ENCODE peak calls at places on chromosomes 1 and 21, in seven cellular contexts. S is CD8-positive, alpha-beta T cell; D is RWPE1; O is GM23248; H is pancreas; B is cardiac muscle cell; M is A549. I is an unnamed sample.

GRCh38 chr1:62687421-62687902 is 724 bp downstream of the DOCK7 start:
- DNase-seq in S (peak), D (peak), O (peak), H (no peak), B (peak), M (peak), I (peak)

GRCh38 chr1:23527366-23527765 is 3.7 kb downstream of the E2F2 start:
- DNase-seq in S (no peak), D (no peak), O (no peak), H (no peak), B (no peak), M (no peak), I (no peak)

GRCh38 chr1:46370214-46370633 is 23.9 kb upstream of the FAAH start:
- DNase-seq in S (no peak), D (peak), O (peak), H (no peak), B (peak), M (no peak), I (no peak)

GRCh38 chr1:178324003-178324402 is 172.8 kb downstream of the CLEC20A start:
- DNase-seq in S (no peak), D (peak), O (peak), H (no peak), B (no peak), M (no peak), I (no peak)

GRCh38 chr1:172851871-172852270 is 193.0 kb downstream of the FASLG start:
- DNase-seq in S (no peak), D (no peak), O (no peak), H (no peak), B (no peak), M (no peak), I (no peak)

GRCh38 chr21:39063517-39063916 is 119.7 kb downstream of the PSMG1 start:
- DNase-seq in S (no peak), D (no peak), O (no peak), H (no peak), B (no peak), M (no peak), I (no peak)

GRCh38 chr1:18955442-18956188 is 861 bp downstream of the IFFO2 start:
- DNase-seq in S (peak), D (peak), O (peak), H (peak), B (peak), M (no peak), I (peak)

GRCh38 chr1:6588893-6589481 is 9.2 kb downstream of the ZBTB48 start:
- DNase-seq in S (no peak), D (no peak), O (no peak), H (no peak), B (no peak), M (no peak), I (no peak)

GRCh38 chr1:7587726-7588456 is 183.2 kb upstream of the VAMP3 start:
- DNase-seq in S (no peak), D (no peak), O (no peak), H (peak), B (no peak), M (no peak), I (no peak)

GRCh38 chr1:95575291-95575690 is 341.3 kb downstream of the RWDD3 start:
- DNase-seq in S (no peak), D (no peak), O (no peak), H (no peak), B (no peak), M (no peak), I (no peak)

GRCh38 chr1:6234502-6235295 is 1.1 kb downstream of the ICMT start:
- DNase-seq in S (no peak), D (no peak), O (peak), H (no peak), B (no peak), M (no peak), I (no peak)

GRCh38 chr1:173329747-173330146 is 122.6 kb upstream of the TNFSF4 start:
- DNase-seq in S (no peak), D (no peak), O (peak), H (no peak), B (peak), M (no peak), I (no peak)

GRCh38 chr1:179046808-179047636 is 21.3 kb downstream of the FAM20B start:
- DNase-seq in S (no peak), D (no peak), O (peak), H (no peak), B (peak), M (no peak), I (no peak)

GRCh38 chr1:170935231-170935630 is at the start of gene MROH9:
- DNase-seq in S (no peak), D (no peak), O (no peak), H (no peak), B (no peak), M (no peak), I (no peak)

GRCh38 chr1:161958425-161958824 is 65.2 kb downstream of the OLFML2B start:
- DNase-seq in S (no peak), D (peak), O (peak), H (no peak), B (no peak), M (no peak), I (no peak)

GRCh38 chr1:220747426-220748090 is 564 bp upstream of the MTARC2 start:
- DNase-seq in S (no peak), D (no peak), O (no peak), H (no peak), B (no peak), M (no peak), I (no peak)
- H3K27ac ChIP-seq in S (no peak), D (peak), O (no peak), H (peak), B (peak), M (peak), I (no peak)

GRCh38 chr1:232699814-232700213 is 69.9 kb upstream of the SIPA1L2 start:
- DNase-seq in S (no peak), D (no peak), O (no peak), H (no peak), B (no peak), M (no peak), I (no peak)

GRCh38 chr1:232707142-232707541 is 77.2 kb upstream of the SIPA1L2 start:
- DNase-seq in S (no peak), D (no peak), O (no peak), H (no peak), B (no peak), M (no peak), I (no peak)

GRCh38 chr1:232705815-232706575 is 76.1 kb upstream of the SIPA1L2 start:
- DNase-seq in S (no peak), D (no peak), O (peak), H (no peak), B (peak), M (no peak), I (no peak)

GRCh38 chr1:232704694-232705680 is 75.1 kb upstream of the SIPA1L2 start:
- DNase-seq in S (no peak), D (peak), O (peak), H (no peak), B (peak), M (peak), I (no peak)

GRCh38 chr1:232704256-232704655 is 74.3 kb upstream of the SIPA1L2 start:
- DNase-seq in S (no peak), D (no peak), O (no peak), H (no peak), B (no peak), M (no peak), I (no peak)
- H3K27ac ChIP-seq in S (no peak), D (peak), O (no peak), H (peak), B (no peak), M (peak), I (no peak)

GRCh38 chr1:47998396-47998990 is 1.3 kb upstream of the TRABD2B start:
- DNase-seq in S (no peak), D (no peak), O (no peak), H (no peak), B (no peak), M (no peak), I (no peak)

GRCh38 chr1:47997289-47998200 is at the start of gene TRABD2B:
- DNase-seq in S (peak), D (peak), O (peak), H (peak), B (peak), M (peak), I (peak)

GRCh38 chr1:47996060-47996405 is 1.2 kb downstream of the TRABD2B start:
- DNase-seq in S (no peak), D (no peak), O (no peak), H (no peak), B (no peak), M (no peak), I (no peak)

GRCh38 chr1:47995306-47996050 is 1.7 kb downstream of the TRABD2B start:
- DNase-seq in S (no peak), D (peak), O (no peak), H (no peak), B (no peak), M (no peak), I (no peak)

DNA sequence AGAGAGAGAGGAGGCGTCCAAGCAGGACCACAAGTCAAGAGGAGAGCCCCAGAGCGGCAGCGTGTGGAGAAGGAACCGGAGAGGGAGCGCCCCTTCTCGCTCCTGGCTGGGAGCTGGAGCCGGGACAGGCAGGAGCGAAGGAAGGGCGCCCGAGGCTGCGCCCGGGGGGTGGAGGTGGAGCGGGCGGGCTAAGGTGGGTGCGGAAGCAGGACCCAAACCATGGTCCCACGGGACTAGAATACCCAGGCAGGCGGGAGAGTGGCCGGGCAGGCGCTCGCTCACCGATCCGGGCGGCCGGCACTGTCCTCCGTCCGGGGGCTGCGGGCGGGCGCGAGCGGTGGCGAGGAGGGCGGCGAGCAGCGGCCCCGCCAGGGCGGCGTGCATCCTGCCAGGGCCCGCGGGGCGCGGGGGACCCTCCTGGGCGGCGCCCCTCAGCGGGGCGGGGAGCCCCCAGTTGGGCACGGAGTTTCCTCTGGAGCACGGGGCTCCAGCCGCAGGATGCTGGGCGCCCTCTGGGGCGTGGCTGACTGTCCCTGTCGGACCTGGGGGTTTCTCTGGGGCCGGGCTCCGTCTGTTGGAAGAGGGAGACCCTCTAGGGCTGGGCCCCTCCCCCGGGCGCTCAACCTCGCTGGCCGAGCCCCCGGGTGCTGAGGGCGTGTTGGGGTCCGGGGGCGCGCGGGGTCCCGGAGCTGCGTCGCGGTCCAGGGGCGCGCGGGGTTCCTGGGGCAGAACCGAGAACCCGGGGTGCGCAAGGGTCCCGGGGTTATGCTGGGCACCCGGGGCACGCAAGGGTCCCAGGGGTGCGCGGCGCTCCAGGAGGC is 569 bp downstream of the TRABD2B start:
- DNase-seq in S (no peak), D (no peak), O (peak), H (peak), B (peak), M (peak), I (no peak)
- H3K27ac ChIP-seq in S (no peak), D (peak), O (no peak), H (peak), B (no peak), M (peak), I (no peak)

GRCh38 chr1:247386695-247387094 is 29.3 kb upstream of the NLRP3 start:
- DNase-seq in S (no peak), D (no peak), O (peak), H (no peak), B (peak), M (no peak), I (no peak)

GRCh38 chr1:247387096-247387495 is 28.9 kb upstream of the NLRP3 start:
- DNase-seq in S (no peak), D (no peak), O (no peak), H (no peak), B (no peak), M (no peak), I (no peak)

GRCh38 chr1:247385283-247385682 is 30.7 kb upstream of the NLRP3 start:
- DNase-seq in S (no peak), D (no peak), O (peak), H (no peak), B (no peak), M (no peak), I (no peak)

GRCh38 chr1:247386217-247386616 is 29.8 kb upstream of the NLRP3 start:
- DNase-seq in S (no peak), D (no peak), O (no peak), H (no peak), B (no peak), M (no peak), I (no peak)

GRCh38 chr1:247387500-247387899 is 28.5 kb upstream of the NLRP3 start:
- DNase-seq in S (no peak), D (no peak), O (no peak), H (no peak), B (no peak), M (no peak), I (no peak)
- H3K27ac ChIP-seq in S (no peak), D (no peak), O (no peak), H (no peak), B (no peak), M (no peak), I (no peak)

GRCh38 chr1:14261395-14261794 is 337.1 kb upstream of the KAZN start:
- DNase-seq in S (no peak), D (no peak), O (no peak), H (no peak), B (no peak), M (no peak), I (no peak)
- H3K27ac ChIP-seq in S (no peak), D (no peak), O (no peak), H (no peak), B (no peak), M (no peak), I (no peak)